ENCODE peak calls at places on chromosome 9, in eight cellular contexts. X, N, W, G, Y, D, P and J are unnamed samples.

GRCh38 chr9:98280574-98280973 is 25.1 kb upstream of the TBC1D2 start:
- DNase-seq in W (no peak), N (peak; percentile 79), P (no peak), D (no peak), G (no peak), Y (no peak), X (no peak), J (no peak)

GRCh38 chr9:7328453-7328852 is 471.1 kb downstream of the DMAC1 start:
- DNase-seq in P (no peak), W (no peak), G (no peak), Y (no peak), N (no peak), D (no peak), X (no peak), J (no peak)

GRCh38 chr9:125987420-125987819 is 240.2 kb downstream of the PBX3 start:
- DNase-seq in D (no peak), Y (no peak), X (peak; percentile 14), P (no peak), W (no peak), G (no peak), N (peak; percentile 38), J (no peak)

GRCh38 chr9:83451308-83451707 is 86.9 kb downstream of the FRMD3 start:
- DNase-seq in X (no peak), Y (no peak), W (no peak), N (no peak), G (no peak), D (no peak), P (no peak), J (no peak)

GRCh38 chr9:137511758-137512463 is 38.3 kb downstream of the PNPLA7 start:
- DNase-seq in W (peak; percentile 51), P (no peak), X (no peak), N (no peak), G (no peak), D (no peak), Y (no peak), J (no peak)

GRCh38 chr9:100352201-100352726 is 478 bp downstream of the TEX10 start:
- DNase-seq in W (no peak), D (peak; percentile 46), N (peak; percentile 77), Y (peak; percentile 10), G (no peak), P (no peak), X (peak; percentile 57), J (peak; percentile 28)

GRCh38 chr9:32426278-32426939 is 42.0 kb downstream of the ACO1 start:
- DNase-seq in P (no peak), X (peak; percentile 82), D (peak; percentile 55), N (no peak), Y (peak; percentile 99), G (peak; percentile 57), W (no peak), J (no peak)

GRCh38 chr9:70412678-70413426 is 1.6 kb downstream of the KLF9 start:
- DNase-seq in P (no peak), Y (peak; percentile 79), X (peak; percentile 84), N (peak; percentile 72), G (peak; percentile 95), W (peak; percentile 93), D (peak; percentile 88), J (peak; percentile 92)

GRCh38 chr9:129237195-129237611 is 59.1 kb upstream of the IER5L start:
- DNase-seq in D (no peak), W (peak; percentile 62), N (no peak), Y (peak; percentile 65), P (no peak), G (no peak), X (no peak), J (no peak)

GRCh38 chr9:5566054-5566618 is 55.8 kb downstream of the PDCD1LG2 start:
- DNase-seq in X (no peak), Y (no peak), D (no peak), P (peak; percentile 91), G (no peak), N (no peak), W (no peak), J (no peak)

GRCh38 chr9:135971892-135972291 is 10.7 kb upstream of the UBAC1 start:
- DNase-seq in D (peak; percentile 60), X (peak; percentile 81), W (no peak), P (no peak), Y (no peak), G (peak; percentile 89), N (peak; percentile 99), J (no peak)

GRCh38 chr9:109775516-109775915 is 4.5 kb upstream of the PALM2AKAP2 start:
- DNase-seq in D (no peak), Y (peak; percentile 76), W (no peak), X (no peak), P (no peak), N (no peak), G (no peak), J (no peak)

GRCh38 chr9:94905606-94906005 is 179.1 kb downstream of the AOPEP start:
- DNase-seq in D (no peak), P (no peak), X (no peak), N (no peak), Y (no peak), W (no peak), G (no peak), J (no peak)

GRCh38 chr9:85900504-85901201 is 40.3 kb upstream of the NAA35 start:
- DNase-seq in G (no peak), P (no peak), N (peak; percentile 89), X (no peak), W (no peak), D (no peak), Y (peak; percentile 36), J (no peak)

GRCh38 chr9:87732756-87733155 is 6.8 kb downstream of the CTSL start:
- DNase-seq in W (no peak), X (no peak), G (no peak), N (no peak), Y (no peak), D (no peak), P (no peak), J (no peak)

GRCh38 chr9:20242767-20243166 is 379.5 kb downstream of the MLLT3 start:
- DNase-seq in Y (no peak), P (peak; percentile 69), D (no peak), X (no peak), G (no peak), N (no peak), W (no peak), J (no peak)

GRCh38 chr9:111937301-111937700 is 40.7 kb downstream of the UGCG start:
- DNase-seq in G (no peak), P (no peak), X (no peak), W (no peak), Y (no peak), D (no peak), N (no peak), J (no peak)

GRCh38 chr9:111936391-111936790 is 39.8 kb downstream of the UGCG start:
- DNase-seq in W (no peak), X (no peak), Y (no peak), P (no peak), G (no peak), D (no peak), N (no peak), J (no peak)

GRCh38 chr9:111937781-111938426 is 41.3 kb downstream of the UGCG start:
- DNase-seq in X (peak; percentile 68), W (peak; percentile 81), P (peak; percentile 74), N (no peak), G (no peak), Y (peak; percentile 83), D (peak; percentile 82), J (no peak)

GRCh38 chr9:111938427-111938800 is 41.8 kb downstream of the UGCG start:
- DNase-seq in W (no peak), D (no peak), G (no peak), Y (no peak), P (no peak), X (no peak), N (no peak), J (no peak)

GRCh38 chr9:111934747-111935146 is 38.1 kb downstream of the UGCG start:
- DNase-seq in G (no peak), N (no peak), P (no peak), D (no peak), X (no peak), W (no peak), Y (no peak), J (no peak)
- H3K36me3 ChIP-seq in G (no peaks in the 10 kb centered on the region), N (peaks cover 35% of the 10 kb centered on the region), P (peaks cover 26% of the 10 kb centered on the region), D (peaks cover 3% of the 10 kb centered on the region), X (no peaks in the 10 kb centered on the region), W (peaks cover 46% of the 10 kb centered on the region), Y (peaks cover 49% of the 10 kb centered on the region), J (peaks cover 44% of the 10 kb centered on the region)

GRCh38 chr9:120331913-120332312 is 248.1 kb downstream of the CDK5RAP2 start:
- DNase-seq in G (no peak), N (no peak), P (no peak), D (no peak), X (no peak), W (no peak), Y (no peak), J (no peak)
- H3K36me3 ChIP-seq in G (no peaks in the 10 kb centered on the region), N (no peaks in the 10 kb centered on the region), P (no peaks in the 10 kb centered on the region), D (no peaks in the 10 kb centered on the region), X (no peaks in the 10 kb centered on the region), W (no peaks in the 10 kb centered on the region), Y (no peaks in the 10 kb centered on the region), J (no peaks in the 10 kb centered on the region)

GRCh38 chr9:131433302-131433854 is 39.5 kb downstream of the PRRC2B start:
- DNase-seq in X (no peak), N (no peak), W (peak; percentile 45), Y (no peak), P (no peak), G (no peak), D (no peak), J (no peak)
- H3K36me3 ChIP-seq in X (no peaks in the 10 kb centered on the region), N (peaks cover 75% of the 10 kb centered on the region), W (peaks cover 67% of the 10 kb centered on the region), Y (peaks cover 43% of the 10 kb centered on the region), P (peaks cover 39% of the 10 kb centered on the region), G (peaks cover 6% of the 10 kb centered on the region), D (no peaks in the 10 kb centered on the region), J (peaks cover 62% of the 10 kb centered on the region)

DNA sequence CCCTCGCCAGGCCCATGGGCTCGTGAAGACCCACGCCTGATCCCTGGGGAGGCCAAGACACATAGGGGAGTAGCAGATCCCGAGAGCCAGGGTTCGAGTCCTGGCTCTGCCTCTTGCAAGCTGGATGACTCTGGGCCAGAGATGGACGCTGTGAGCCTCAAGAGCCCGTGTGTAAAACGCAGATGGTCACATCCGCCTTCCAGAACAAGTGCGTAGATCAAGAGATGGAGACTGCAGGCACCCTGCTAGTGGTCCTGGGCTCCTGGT is 8.2 kb downstream of the ST6GALNAC4 start:
- DNase-seq in P (no peak), X (no peak), G (no peak), N (no peak), Y (no peak), D (no peak), W (no peak), J (no peak)
- H3K36me3 ChIP-seq in P (peaks cover 10% of the 10 kb centered on the region), X (no peaks in the 10 kb centered on the region), G (no peaks in the 10 kb centered on the region), N (no peaks in the 10 kb centered on the region), Y (peaks cover 27% of the 10 kb centered on the region), D (no peaks in the 10 kb centered on the region), W (peaks cover 29% of the 10 kb centered on the region), J (peaks cover 40% of the 10 kb centered on the region)

GRCh38 chr9:93320591-93321219 is 130.8 kb upstream of the FAM120A start:
- DNase-seq in N (no peak), G (no peak), Y (no peak), D (no peak), P (no peak), W (no peak), X (no peak), J (peak; percentile 46)

GRCh38 chr9:93318441-93318840 is 133.0 kb upstream of the FAM120A start:
- DNase-seq in Y (no peak), W (no peak), G (no peak), D (no peak), P (no peak), X (no peak), N (no peak), J (peak; percentile 55)

GRCh38 chr9:93321220-93321610 is 130.3 kb upstream of the FAM120A start:
- DNase-seq in P (no peak), X (no peak), Y (no peak), G (no peak), W (no peak), N (no peak), D (no peak), J (peak; percentile 33)

GRCh38 chr9:93319992-93320490 is 131.4 kb upstream of the FAM120A start:
- DNase-seq in X (no peak), D (no peak), N (no peak), W (no peak), P (no peak), G (no peak), Y (no peak), J (peak; percentile 44)

GRCh38 chr9:93319301-93319991 is 132.0 kb upstream of the FAM120A start:
- DNase-seq in D (no peak), W (no peak), G (no peak), Y (no peak), X (no peak), P (no peak), N (no peak), J (peak; percentile 64)
- H3K36me3 ChIP-seq in D (no peaks in the 10 kb centered on the region), W (no peaks in the 10 kb centered on the region), G (no peaks in the 10 kb centered on the region), Y (no peaks in the 10 kb centered on the region), X (no peaks in the 10 kb centered on the region), P (no peaks in the 10 kb centered on the region), N (no peaks in the 10 kb centered on the region), J (no peaks in the 10 kb centered on the region)